ENCODE peak calls at places on chromosomes 4 and X, in six cellular contexts. One of them, this sample, is unnamed.

GRCh38 chr4:94741304-94741703 is 16.5 kb upstream of the BMPR1B start:
- DNase-seq in bronchial epithelial cell: no peak
- DNase-seq in H1: no peak
- DNase-seq in anterior cingulate cortex: no peak
- DNase-seq in GM23248: peak; percentile 20
- DNase-seq in NCI-H1417 treated with DMSO at 0.1 percent for 48 hours: no peak
- DNase-seq in this sample: no peak

GRCh38 chr4:55001538-55001937 is 123.9 kb downstream of the KDR start:
- DNase-seq in bronchial epithelial cell: peak; percentile 22
- DNase-seq in H1: no peak
- DNase-seq in anterior cingulate cortex: no peak
- DNase-seq in GM23248: no peak
- DNase-seq in NCI-H1417 treated with DMSO at 0.1 percent for 48 hours: no peak
- DNase-seq in this sample: no peak

GRCh38 chr4:141898336-141898735 is 262.0 kb downstream of the IL15 start:
- DNase-seq in bronchial epithelial cell: no peak
- DNase-seq in H1: no peak
- DNase-seq in anterior cingulate cortex: no peak
- DNase-seq in GM23248: peak; percentile 9
- DNase-seq in NCI-H1417 treated with DMSO at 0.1 percent for 48 hours: no peak
- DNase-seq in this sample: no peak

GRCh38 chr4:177484613-177485021 is 42.4 kb upstream of the AGA start:
- DNase-seq in bronchial epithelial cell: peak; percentile 97
- DNase-seq in H1: no peak
- DNase-seq in anterior cingulate cortex: no peak
- DNase-seq in GM23248: peak; percentile 91
- DNase-seq in NCI-H1417 treated with DMSO at 0.1 percent for 48 hours: no peak
- DNase-seq in this sample: no peak

GRCh38 chr4:16597829-16598228 is 300.6 kb downstream of the LDB2 start:
- DNase-seq in bronchial epithelial cell: no peak
- DNase-seq in H1: no peak
- DNase-seq in anterior cingulate cortex: no peak
- DNase-seq in GM23248: peak; percentile 68
- DNase-seq in NCI-H1417 treated with DMSO at 0.1 percent for 48 hours: no peak
- DNase-seq in this sample: no peak

GRCh38 chrX:87961471-87961870 is 443.9 kb downstream of the KLHL4 start:
- DNase-seq in bronchial epithelial cell: no peak
- DNase-seq in H1: no peak
- DNase-seq in anterior cingulate cortex: no peak
- DNase-seq in GM23248: no peak
- DNase-seq in NCI-H1417 treated with DMSO at 0.1 percent for 48 hours: no peak
- DNase-seq in this sample: no peak

GRCh38 chr4:8738471-8738931 is 133.1 kb downstream of the HMX1 start:
- DNase-seq in bronchial epithelial cell: no peak
- DNase-seq in H1: no peak
- DNase-seq in anterior cingulate cortex: no peak
- DNase-seq in GM23248: no peak
- DNase-seq in NCI-H1417 treated with DMSO at 0.1 percent for 48 hours: no peak
- DNase-seq in this sample: no peak

GRCh38 chr4:32562010-32562409 is 1841.8 kb downstream of the PCDH7 start:
- DNase-seq in bronchial epithelial cell: no peak
- DNase-seq in H1: no peak
- DNase-seq in anterior cingulate cortex: no peak
- DNase-seq in GM23248: no peak
- DNase-seq in NCI-H1417 treated with DMSO at 0.1 percent for 48 hours: no peak
- DNase-seq in this sample: no peak

GRCh38 chr4:13399257-13399656 is 84.9 kb downstream of the RAB28 start:
- DNase-seq in bronchial epithelial cell: peak; percentile 44
- DNase-seq in H1: no peak
- DNase-seq in anterior cingulate cortex: no peak
- DNase-seq in GM23248: peak; percentile 47
- DNase-seq in NCI-H1417 treated with DMSO at 0.1 percent for 48 hours: no peak
- DNase-seq in this sample: no peak

GRCh38 chr4:174282836-174283506 is 496 bp downstream of the FBXO8 start:
- DNase-seq in bronchial epithelial cell: peak; percentile 96
- DNase-seq in H1: peak; percentile 38
- DNase-seq in anterior cingulate cortex: peak; percentile 82
- DNase-seq in GM23248: peak; percentile 96
- DNase-seq in NCI-H1417 treated with DMSO at 0.1 percent for 48 hours: peak; percentile 33
- DNase-seq in this sample: peak; percentile 85

GRCh38 chr4:53541577-53542206 is 49.6 kb downstream of the LNX1 start:
- DNase-seq in bronchial epithelial cell: peak; percentile 87
- DNase-seq in H1: no peak
- DNase-seq in anterior cingulate cortex: no peak
- DNase-seq in GM23248: peak; percentile 95
- DNase-seq in NCI-H1417 treated with DMSO at 0.1 percent for 48 hours: peak; percentile 84
- DNase-seq in this sample: no peak

GRCh38 chr4:84582988-84583870 is at the start of gene CDS1:
- DNase-seq in bronchial epithelial cell: peak; percentile 22
- DNase-seq in H1: no peak
- DNase-seq in anterior cingulate cortex: no peak
- DNase-seq in GM23248: peak; percentile 56
- DNase-seq in NCI-H1417 treated with DMSO at 0.1 percent for 48 hours: peak; percentile 60
- DNase-seq in this sample: peak; percentile 26

GRCh38 chr4:182724414-182724813 is 192.8 kb downstream of the DCTD start:
- DNase-seq in bronchial epithelial cell: no peak
- DNase-seq in H1: no peak
- DNase-seq in anterior cingulate cortex: no peak
- DNase-seq in GM23248: peak; percentile 16
- DNase-seq in NCI-H1417 treated with DMSO at 0.1 percent for 48 hours: no peak
- DNase-seq in this sample: no peak

GRCh38 chrX:47218920-47219815 is 687 bp downstream of the CDK16 start:
- DNase-seq in bronchial epithelial cell: no peak
- DNase-seq in H1: no peak
- DNase-seq in anterior cingulate cortex: peak; percentile 7
- DNase-seq in GM23248: peak; percentile 47
- DNase-seq in NCI-H1417 treated with DMSO at 0.1 percent for 48 hours: no peak
- DNase-seq in this sample: peak; percentile 48

GRCh38 chrX:124113799-124114600 is 152.5 kb downstream of the STAG2 start:
- DNase-seq in bronchial epithelial cell: no peak
- DNase-seq in H1: no peak
- DNase-seq in anterior cingulate cortex: no peak
- DNase-seq in GM23248: no peak
- DNase-seq in NCI-H1417 treated with DMSO at 0.1 percent for 48 hours: no peak
- DNase-seq in this sample: no peak

GRCh38 chr4:147103403-147103946 is 157.8 kb upstream of the TTC29 start:
- DNase-seq in bronchial epithelial cell: peak; percentile 82
- DNase-seq in H1: no peak
- DNase-seq in anterior cingulate cortex: no peak
- DNase-seq in GM23248: peak; percentile 99
- DNase-seq in NCI-H1417 treated with DMSO at 0.1 percent for 48 hours: no peak
- DNase-seq in this sample: no peak

This sample was measured in GM13977.